ENCODE peak calls at places on chromosomes 13 and 19, in five cellular contexts. Y is T follicular helper cell, A is left ventricle myocardium inferior, C is fibroblast of villous mesenchyme, P is occipital lobe. Z is an unnamed sample.

GRCh38 chr19:16355293-16356043 is 30.8 kb downstream of the KLF2 start:
- DNase-seq in Y (no peak), A (peak; percentile 46), C (peak; percentile 41), P (no peak), Z (no peak)

GRCh38 chr19:18366027-18366435 is 19.9 kb upstream of the GDF15 start:
- DNase-seq in Y (no peak), A (no peak), C (no peak), P (no peak), Z (no peak)

GRCh38 chr13:20064128-20064527 is 96.7 kb downstream of the GJA3 start:
- DNase-seq in Y (no peak), A (no peak), C (peak; percentile 24), P (no peak), Z (no peak)

GRCh38 chr19:4375620-4376228 is 24.6 kb downstream of the SH3GL1 start:
- DNase-seq in Y (no peak), A (no peak), C (peak; percentile 87), P (peak; percentile 46), Z (peak; percentile 80)

GRCh38 chr19:2607712-2608601 is 94.5 kb downstream of the GNG7 start:
- DNase-seq in Y (peak; percentile 67), A (no peak), C (no peak), P (no peak), Z (no peak)

GRCh38 chr19:29029271-29029670 is 183.7 kb downstream of the UQCRFS1 start:
- DNase-seq in Y (no peak), A (no peak), C (no peak), P (no peak), Z (no peak)

GRCh38 chr13:43785681-43786471 is 896 bp downstream of the ENOX1 start:
- DNase-seq in Y (no peak), A (peak; percentile 87), C (peak; percentile 67), P (peak; percentile 89), Z (peak; percentile 87)

GRCh38 chr13:31191748-31192147 is 8.0 kb upstream of the B3GLCT start:
- DNase-seq in Y (no peak), A (no peak), C (no peak), P (no peak), Z (no peak)

GRCh38 chr13:89897681-89898080 is 1449.8 kb upstream of the MIR17HG start:
- DNase-seq in Y (no peak), A (no peak), C (no peak), P (no peak), Z (no peak)

GRCh38 chr19:45528744-45529453 is 21.6 kb downstream of the VASP start:
- DNase-seq in Y (no peak), A (no peak), C (no peak), P (peak; percentile 60), Z (peak; percentile 90)

GRCh38 chr19:53868091-53868891 is 608 bp downstream of the MYADM start:
- DNase-seq in Y (no peak), A (peak; percentile 64), C (peak; percentile 65), P (no peak), Z (no peak)